ENCODE peak calls at places on chromosomes 7 and 10, in seven cellular contexts. G is BE2C, P is HCT116, Q is colonic mucosa, S is H9, V is thoracic aorta, T is fibroblast of lung. U is an unnamed sample. For H3K9me3, the result is how much of the 10 kb centered on the place peaks cover.

GRCh38 chr7:99525713-99526440 is 21.4 kb downstream of the ZKSCAN5 start:
- DNase-seq in V (no peak), G (peak), Q (no peak), T (no peak), P (peak), S (no peak), U (no peak)

GRCh38 chr10:47025253-47025539 is 114.0 kb downstream of the PTPN20 start:
- DNase-seq in T (no peak), Q (no peak), P (no peak), G (peak), S (peak), V (no peak), U (no peak)

GRCh38 chr7:5796076-5796475 is 14.6 kb upstream of the RNF216 start:
- DNase-seq in V (no peak), S (no peak), T (no peak), P (no peak), G (no peak), Q (no peak), U (no peak)

GRCh38 chr10:61974611-61975010 is 73.1 kb downstream of the ARID5B start:
- DNase-seq in S (no peak), T (peak), V (peak), Q (peak), G (peak), P (no peak), U (no peak)

GRCh38 chr7:99731638-99732374 is 3.2 kb downstream of the CYP3A7 start:
- DNase-seq in T (no peak), P (no peak), V (no peak), Q (no peak), G (no peak), S (no peak), U (no peak)

GRCh38 chr7:10122573-10123100 is 851.0 kb upstream of the PHF14 start:
- DNase-seq in Q (no peak), P (no peak), S (no peak), T (peak), V (no peak), G (peak), U (no peak)

GRCh38 chr7:4067476-4067760 is 614.7 kb upstream of the FOXK1 start:
- DNase-seq in G (no peak), V (no peak), Q (no peak), S (no peak), P (no peak), T (no peak), U (no peak)

GRCh38 chr7:138875794-138876193 is 77.8 kb upstream of the ATP6V0A4 start:
- DNase-seq in Q (no peak), G (no peak), T (peak), S (no peak), V (no peak), P (no peak), U (peak)

GRCh38 chr10:75492151-75492550 is 60.7 kb downstream of the LRMDA start:
- DNase-seq in Q (no peak), V (no peak), T (no peak), P (no peak), S (no peak), G (no peak), U (no peak)

GRCh38 chr10:128476845-128477244 is 350.6 kb upstream of the MKI67 start:
- DNase-seq in V (no peak), P (no peak), G (no peak), T (no peak), Q (no peak), S (no peak), U (no peak)

GRCh38 chr7:84085147-84085546 is 109.4 kb downstream of the SEMA3A start:
- DNase-seq in Q (no peak), G (no peak), T (peak), S (no peak), V (no peak), P (no peak), U (no peak)

GRCh38 chr7:132882714-132883428 is 199.0 kb downstream of the CHCHD3 start:
- DNase-seq in S (no peak), G (no peak), Q (no peak), V (no peak), P (no peak), T (no peak), U (no peak)

GRCh38 chr10:56745490-56745889 is 384.4 kb upstream of the ZWINT start:
- DNase-seq in Q (no peak), T (no peak), P (no peak), G (no peak), S (no peak), V (no peak), U (no peak)

GRCh38 chr7:93375603-93376002 is 143.4 kb downstream of the VPS50 start:
- DNase-seq in S (no peak), T (no peak), G (no peak), Q (no peak), P (no peak), V (no peak), U (no peak)

GRCh38 chr10:69317175-69318086 is 39.1 kb downstream of the HK1 start:
- DNase-seq in T (no peak), Q (peak), P (no peak), S (peak), G (no peak), V (no peak), U (no peak)

GRCh38 chr10:70753841-70754621 is 31.1 kb downstream of the TBATA start:
- DNase-seq in G (no peak), V (no peak), T (peak), S (peak), Q (no peak), P (no peak), U (no peak)

GRCh38 chr7:142391191-142391992 is 133.5 kb upstream of the PRSS58 start:
- DNase-seq in S (peak), V (no peak), P (peak), Q (no peak), T (no peak), G (peak), U (peak)

GRCh38 chr10:120392245-120392644 is 64.8 kb upstream of the PLPP4 start:
- DNase-seq in G (no peak), S (no peak), P (no peak), V (no peak), Q (no peak), T (peak), U (no peak)

GRCh38 chr10:20303453-20304152 is 487.4 kb downstream of the PLXDC2 start:
- DNase-seq in P (no peak), G (no peak), Q (no peak), S (no peak), V (no peak), T (no peak), U (no peak)

GRCh38 chr10:91073301-91073780 is 147.1 kb upstream of the PCGF5 start:
- DNase-seq in S (no peak), Q (no peak), T (no peak), G (no peak), V (no peak), P (no peak), U (no peak)

GRCh38 chr7:72538147-72538546 is 126.0 kb upstream of the CALN1 start:
- DNase-seq in S (no peak), T (no peak), Q (no peak), G (no peak), V (no peak), P (no peak), U (no peak)

DNA sequence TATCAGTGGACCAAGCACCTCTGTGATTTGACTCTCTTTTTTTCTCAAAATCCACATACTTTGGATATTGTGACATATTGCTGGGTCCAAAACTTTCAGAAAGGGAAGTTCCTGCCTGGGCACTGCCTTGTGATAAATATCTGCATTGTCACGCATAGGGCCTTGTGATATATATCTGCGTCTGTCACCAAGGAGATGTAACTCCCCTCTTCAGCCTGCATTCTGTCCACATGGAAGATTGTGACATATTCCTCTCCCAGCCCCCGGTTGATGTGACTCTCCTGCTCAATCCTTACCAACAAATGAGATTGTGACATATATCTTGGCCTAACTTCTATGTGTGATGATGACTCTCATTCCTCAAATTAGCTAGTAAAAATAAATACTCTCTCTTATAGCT is 25.4 kb upstream of the ZNF107 start:
- DNase-seq in S (no peak), T (no peak), P (no peak), Q (no peak), V (no peak), G (no peak), U (no peak)
- H3K9me3 ChIP-seq in S (half or more), T (under half), P (under half), Q (under half), V (under half), G (under half), U (under half)

GRCh38 chr7:87331687-87332256 is 13.7 kb upstream of the CROT start:
- DNase-seq in T (no peak), S (no peak), G (no peak), P (no peak), V (no peak), Q (no peak), U (no peak)
- H3K9me3 ChIP-seq in T (under half), S (under half), G (under half), P (under half), V (under half), Q (under half), U (under half)

GRCh38 chr7:516216-516605 is 3.4 kb downstream of the PDGFA start:
- DNase-seq in V (no peak), G (no peak), T (no peak), S (no peak), P (no peak), Q (no peak), U (no peak)

GRCh38 chr7:515628-516027 is 4.0 kb downstream of the PDGFA start:
- DNase-seq in Q (no peak), P (no peak), V (no peak), S (peak), T (no peak), G (no peak), U (no peak)

GRCh38 chr7:517848-518629 is 1.6 kb downstream of the PDGFA start:
- DNase-seq in T (peak), Q (peak), S (no peak), G (no peak), P (no peak), V (no peak), U (no peak)

GRCh38 chr7:514651-515598 is 4.7 kb downstream of the PDGFA start:
- DNase-seq in S (peak), P (no peak), T (peak), V (no peak), G (no peak), Q (peak), U (no peak)

GRCh38 chr7:516606-517456 is 2.8 kb downstream of the PDGFA start:
- DNase-seq in P (no peak), T (peak), V (no peak), S (no peak), G (no peak), Q (peak), U (no peak)
- H3K9me3 ChIP-seq in P (under half), T (under half), V (under half), S (under half), G (under half), Q (under half), U (under half)

GRCh38 chr10:104686829-104687228 is 45.7 kb downstream of the SORCS3 start:
- DNase-seq in S (no peak), G (no peak), T (no peak), P (no peak), V (no peak), Q (no peak), U (no peak)

GRCh38 chr10:104681485-104681884 is 40.4 kb downstream of the SORCS3 start:
- DNase-seq in T (no peak), Q (no peak), G (no peak), S (no peak), V (no peak), P (no peak), U (no peak)

GRCh38 chr10:104688251-104688650 is 47.2 kb downstream of the SORCS3 start:
- DNase-seq in V (no peak), P (no peak), G (no peak), Q (no peak), T (peak), S (no peak), U (no peak)

GRCh38 chr10:104680467-104681401 is 39.6 kb downstream of the SORCS3 start:
- DNase-seq in V (no peak), P (no peak), T (peak), Q (peak), G (no peak), S (peak), U (no peak)

DNA sequence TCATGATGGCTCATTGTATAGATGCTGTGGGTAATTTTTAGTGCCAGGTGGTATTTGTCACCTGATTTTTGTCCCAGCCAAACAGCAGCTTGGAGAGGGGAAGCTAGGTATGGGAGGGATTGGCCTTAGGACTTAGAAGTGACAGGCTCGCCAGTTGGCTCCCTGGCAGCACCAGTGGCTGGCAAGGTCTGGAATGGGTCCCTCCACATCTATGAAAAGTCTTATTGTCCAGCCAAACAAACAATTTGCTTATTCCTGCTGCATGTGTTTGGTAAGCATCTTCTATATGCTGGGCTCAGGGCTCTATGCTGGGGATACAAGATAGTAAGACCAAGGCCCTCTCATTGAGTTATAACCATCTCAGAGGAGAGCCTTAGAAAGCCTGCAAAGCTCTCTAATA is 42.5 kb downstream of the SORCS3 start:
- DNase-seq in P (no peak), S (no peak), T (no peak), G (no peak), Q (no peak), V (no peak), U (no peak)
- H3K9me3 ChIP-seq in P (under half), S (under half), T (under half), G (under half), Q (under half), V (under half), U (under half)

DNA sequence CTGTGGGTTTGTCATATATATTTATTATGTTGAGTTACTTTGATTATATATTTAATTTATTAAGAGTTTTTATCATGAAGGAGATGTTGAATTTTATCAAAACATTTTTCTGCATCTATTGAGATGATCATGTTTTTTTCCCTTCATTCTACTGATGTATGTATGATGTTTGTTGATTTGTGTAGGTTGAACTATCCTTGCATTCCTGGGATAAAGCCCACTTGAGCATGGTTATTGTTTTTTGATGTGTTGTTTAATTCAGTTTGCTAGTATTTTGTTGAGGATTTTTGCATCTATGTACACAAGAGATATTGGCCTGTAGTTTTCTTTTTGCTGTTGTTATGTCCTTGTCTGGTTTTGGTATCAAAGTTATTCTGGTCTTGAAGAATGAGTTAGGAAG is 31.1 kb downstream of the SCART1 start:
- DNase-seq in S (no peak), G (no peak), Q (no peak), T (no peak), P (no peak), V (no peak), U (no peak)
- H3K9me3 ChIP-seq in S (under half), G (under half), Q (under half), T (under half), P (under half), V (under half), U (under half)

U was measured in T-helper 17 cell.